ENCODE peak calls at places on chromosomes 4 and X, in five cellular contexts. D is lower leg skin, L is mucosa of descending colon, G is choroid plexus epithelial cell, Q is HCT116. C is an unnamed sample.

GRCh38 chrX:154605566-154605965 is 13.5 kb downstream of the CTAG1B start:
- DNase-seq in L (no peak), Q (no peak), G (no peak), D (peak; percentile 71), C (no peak)

GRCh38 chr4:15929555-15929954 is 9.0 kb downstream of the FGFBP1 start:
- DNase-seq in G (no peak), L (no peak), D (no peak), Q (no peak), C (no peak)

GRCh38 chr4:152856960-152857359 is 77.2 kb downstream of the ARFIP1 start:
- DNase-seq in G (no peak), Q (no peak), D (no peak), L (no peak), C (no peak)

GRCh38 chr4:40246547-40246900 is 49.7 kb downstream of the RHOH start:
- DNase-seq in Q (no peak), G (no peak), D (no peak), L (no peak), C (no peak)

GRCh38 chr4:62328526-62328925 is 1128.4 kb downstream of the ADGRL3 start:
- DNase-seq in D (no peak), Q (no peak), G (no peak), L (no peak), C (no peak)

GRCh38 chr4:126604273-126604867 is 1028.4 kb upstream of the INTU start:
- DNase-seq in D (no peak), Q (peak; percentile 27), G (peak; percentile 76), L (no peak), C (no peak)

GRCh38 chr4:183182873-183183725 is 84.0 kb downstream of the WWC2 start:
- DNase-seq in Q (peak; percentile 70), D (no peak), L (no peak), G (peak; percentile 90), C (no peak)

GRCh38 chr4:26746742-26747351 is 113.8 kb upstream of the STIM2 start:
- DNase-seq in G (no peak), L (no peak), Q (no peak), D (no peak), C (no peak)

GRCh38 chrX:54359408-54359807 is 1.6 kb upstream of the WNK3 start:
- DNase-seq in G (no peak), Q (no peak), D (no peak), L (no peak), C (no peak)

GRCh38 chr4:95601342-95601741 is 52.6 kb upstream of the UNC5C start:
- DNase-seq in Q (no peak), L (no peak), G (no peak), D (no peak), C (no peak)

GRCh38 chr4:73967891-73968290 is 13.9 kb downstream of the PF4 start:
- DNase-seq in D (no peak), L (no peak), Q (no peak), G (no peak), C (no peak)

GRCh38 chrX:52585892-52586291 is 68.8 kb downstream of the SSX7 start:
- DNase-seq in L (no peak), Q (no peak), D (no peak), G (no peak), C (no peak)

GRCh38 chr4:152385551-152385950 is 150.3 kb downstream of the FBXW7 start:
- DNase-seq in Q (no peak), L (no peak), G (peak; percentile 44), D (no peak), C (no peak)

GRCh38 chr4:6473264-6474052 is 1.0 kb upstream of the PPP2R2C start:
- DNase-seq in D (peak; percentile 57), L (no peak), Q (no peak), G (no peak), C (no peak)

GRCh38 chr4:6956087-6956433 is 46.4 kb downstream of the TBC1D14 start:
- DNase-seq in Q (no peak), D (peak; percentile 58), L (no peak), G (no peak), C (no peak)

GRCh38 chr4:183797041-183797444 is 108.1 kb upstream of the STOX2 start:
- DNase-seq in G (no peak), D (no peak), Q (no peak), L (peak; percentile 52), C (no peak)

GRCh38 chr4:108081251-108081650 is 87.5 kb downstream of the LEF1 start:
- DNase-seq in G (no peak), Q (no peak), L (no peak), D (no peak), C (no peak)

GRCh38 chr4:94714761-94715160 is 43.0 kb upstream of the BMPR1B start:
- DNase-seq in Q (no peak), G (no peak), L (no peak), D (no peak), C (no peak)

GRCh38 chrX:131802836-131803626 is 220.1 kb upstream of the STK26 start:
- DNase-seq in Q (no peak), L (no peak), G (no peak), D (peak; percentile 89), C (no peak)

GRCh38 chr4:1204828-1205591 is 32.6 kb upstream of the SPON2 start:
- DNase-seq in Q (no peak), D (peak; percentile 90), G (no peak), L (peak; percentile 94), C (no peak)

GRCh38 chr4:17096692-17097091 is 198.2 kb upstream of the LDB2 start:
- DNase-seq in Q (no peak), D (no peak), L (no peak), G (peak; percentile 7), C (no peak)

GRCh38 chr4:613126-613525 is 12.2 kb upstream of the PDE6B start:
- DNase-seq in G (no peak), L (no peak), Q (no peak), D (peak; percentile 62), C (no peak)

DNA sequence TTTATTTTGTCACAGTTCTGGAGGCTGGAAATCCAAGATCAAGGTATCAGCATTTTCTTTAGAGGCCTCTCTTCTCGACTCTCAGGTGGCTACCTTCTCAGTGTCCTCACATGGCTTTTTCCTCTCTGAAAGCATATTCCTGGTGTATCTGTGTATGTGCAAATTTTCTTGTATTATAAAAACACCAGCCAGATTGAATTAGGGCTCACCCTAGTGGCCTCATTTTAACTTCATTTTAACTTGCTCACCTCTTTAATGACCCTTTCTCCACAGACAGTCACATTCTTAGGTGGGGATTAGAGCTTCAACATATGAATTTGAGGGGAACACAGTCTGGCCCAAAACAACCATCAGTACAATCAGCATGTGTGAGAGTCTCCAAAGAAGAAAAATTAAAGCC is 542.4 kb upstream of the FAM241A start:
- DNase-seq in D (no peak), G (peak; percentile 34), L (no peak), Q (peak; percentile 21), C (no peak)
- TF ChIP-seq CTCF in D (no peak), G (peak; percentile 35), L (no peak), Q (peak; percentile 33), C (peak; percentile 23)

GRCh38 chr4:169611157-169611556 is 1.2 kb downstream of the NEK1 start:
- DNase-seq in G (peak; percentile 42), L (no peak), Q (no peak), D (no peak), C (no peak)
- H3K4me3 ChIP-seq in G (peak overlapping the region; percentile 94), L (no peak overlapping the region), Q (peak overlapping the region; percentile 93), D (no peak overlapping the region), C (peak overlapping the region; percentile 77)

DNA sequence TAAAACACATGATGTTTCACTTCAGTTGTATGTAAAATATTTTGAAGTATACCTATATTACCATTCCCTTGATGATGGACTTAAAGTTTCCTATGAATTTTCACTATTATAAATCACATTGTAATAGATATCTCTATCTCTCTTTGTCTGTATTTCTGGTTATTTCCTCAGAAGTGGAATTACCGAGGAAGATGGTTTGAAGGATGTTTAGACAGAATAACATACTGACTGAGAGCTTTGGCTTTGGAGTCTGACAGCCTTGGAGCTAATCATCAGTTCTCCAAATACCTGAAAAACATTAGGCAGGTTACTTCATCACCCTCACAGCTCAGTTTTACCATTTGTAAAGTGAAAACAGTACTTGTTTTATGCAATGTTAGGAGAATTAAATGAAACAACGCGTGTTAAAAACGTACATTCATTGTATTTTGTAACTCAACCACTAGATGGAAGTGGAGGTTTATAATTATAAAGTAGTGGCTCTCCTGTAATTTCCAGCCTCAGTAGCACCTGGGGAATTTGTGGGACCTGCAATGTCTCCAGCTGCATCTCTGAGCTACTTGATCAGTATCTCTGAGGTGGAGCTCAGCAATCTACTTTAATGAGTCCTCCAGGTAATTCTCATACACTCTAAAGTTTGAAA is 14.3 kb downstream of the JCHAIN start:
- DNase-seq in L (no peak), D (no peak), Q (peak; percentile 52), G (peak; percentile 58), C (no peak)
- TF ChIP-seq CTCF in L (no peak), D (no peak), Q (peak; percentile 61), G (peak; percentile 55), C (peak; percentile 50)

GRCh38 chrX:122625239-122625638 is 558.8 kb upstream of the GRIA3 start:
- DNase-seq in L (no peak), G (no peak), D (no peak), Q (no peak), C (no peak)

GRCh38 chrX:122622800-122623199 is 561.3 kb upstream of the GRIA3 start:
- DNase-seq in D (no peak), L (no peak), Q (no peak), G (no peak), C (peak; percentile 0)

GRCh38 chrX:122626871-122627270 is 557.2 kb upstream of the GRIA3 start:
- DNase-seq in Q (no peak), L (no peak), G (no peak), D (no peak), C (no peak)

GRCh38 chrX:122625821-122626220 is 558.3 kb upstream of the GRIA3 start:
- DNase-seq in D (no peak), Q (no peak), G (peak; percentile 35), L (no peak), C (no peak)
- H3K4me3 ChIP-seq in D (no peak overlapping the region), Q (no peak overlapping the region), G (no peak overlapping the region), L (no peak overlapping the region), C (no peak overlapping the region)

DNA sequence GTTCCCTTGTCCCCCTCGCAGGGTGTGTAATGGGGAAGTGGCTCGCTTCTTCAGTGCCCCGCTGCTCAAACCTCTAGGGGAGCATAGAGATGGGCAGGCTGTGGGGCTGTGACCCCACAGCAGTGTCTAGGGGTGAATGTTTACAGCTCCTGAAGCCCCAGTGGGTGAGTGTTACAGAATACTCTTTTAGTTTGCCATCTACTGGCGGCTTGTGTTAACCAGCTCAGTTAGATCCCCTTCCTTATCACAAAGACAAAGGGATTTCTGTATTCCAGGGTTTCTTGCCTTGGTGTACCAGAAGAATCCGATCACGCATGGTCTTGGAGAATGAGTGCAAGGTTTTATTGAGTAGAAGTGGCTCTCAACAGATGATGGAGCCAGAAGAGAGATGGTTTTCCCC is 108.1 kb upstream of the IQCM start:
- DNase-seq in D (no peak), L (no peak), G (no peak), Q (no peak), C (no peak)
- TF ChIP-seq CTCF in D (no peak), L (no peak), G (no peak), Q (no peak), C (no peak)

GRCh38 chrX:115896362-115896761 is 274.2 kb upstream of the AGTR2 start:
- DNase-seq in L (no peak), D (no peak), G (no peak), Q (no peak), C (no peak)
- H3K4me3 ChIP-seq in L (no peak overlapping the region), D (no peak overlapping the region), G (no peak overlapping the region), Q (no peak overlapping the region), C (no peak overlapping the region)

C was measured in LNCaP clone FGC.